ENCODE peak calls at places on chromosome 20, in six cellular contexts. One of them, this sample, is unnamed.
A peak's percentile ranks its signal among the peaks of the same experiment; 100 is the strongest.

GRCh38 chr20:38825901-38826625 is 20.6 kb downstream of the PPP1R16B start:
- DNase-seq in CD8-positive, alpha-beta T cell: no peak
- DNase-seq in tibial artery: no peak
- DNase-seq in pancreas: no peak
- DNase-seq in prostate gland: no peak
- DNase-seq in uterus: no peak
- DNase-seq in this sample: no peak

GRCh38 chr20:10511507-10512231 is 76.6 kb downstream of the SLX4IP start:
- DNase-seq in CD8-positive, alpha-beta T cell: peak; percentile 10
- DNase-seq in tibial artery: peak; percentile 93
- DNase-seq in pancreas: no peak
- DNase-seq in prostate gland: peak; percentile 77
- DNase-seq in uterus: peak; percentile 90
- DNase-seq in this sample: peak; percentile 78

GRCh38 chr20:53793783-53794383 is 200.2 kb upstream of the ZNF217 start:
- DNase-seq in CD8-positive, alpha-beta T cell: no peak
- DNase-seq in tibial artery: no peak
- DNase-seq in pancreas: no peak
- DNase-seq in prostate gland: peak; percentile 44
- DNase-seq in uterus: no peak
- DNase-seq in this sample: no peak

GRCh38 chr20:46328180-46328882 is 20.0 kb upstream of the CDH22 start:
- DNase-seq in CD8-positive, alpha-beta T cell: no peak
- DNase-seq in tibial artery: no peak
- DNase-seq in pancreas: no peak
- DNase-seq in prostate gland: no peak
- DNase-seq in uterus: no peak
- DNase-seq in this sample: no peak

GRCh38 chr20:33653218-33653899 is 8.8 kb upstream of the C20orf144 start:
- DNase-seq in CD8-positive, alpha-beta T cell: no peak
- DNase-seq in tibial artery: no peak
- DNase-seq in pancreas: peak; percentile 71
- DNase-seq in prostate gland: no peak
- DNase-seq in uterus: peak; percentile 69
- DNase-seq in this sample: peak; percentile 76

GRCh38 chr20:1033751-1034419 is 31.8 kb upstream of the RSPO4 start:
- DNase-seq in CD8-positive, alpha-beta T cell: no peak
- DNase-seq in tibial artery: no peak
- DNase-seq in pancreas: no peak
- DNase-seq in prostate gland: no peak
- DNase-seq in uterus: no peak
- DNase-seq in this sample: no peak

GRCh38 chr20:38649275-38649891 is 47.8 kb downstream of the ARHGAP40 start:
- DNase-seq in CD8-positive, alpha-beta T cell: no peak
- DNase-seq in tibial artery: no peak
- DNase-seq in pancreas: no peak
- DNase-seq in prostate gland: no peak
- DNase-seq in uterus: no peak
- DNase-seq in this sample: no peak

GRCh38 chr20:31704225-31705119 is 18.2 kb downstream of the BCL2L1 start:
- DNase-seq in CD8-positive, alpha-beta T cell: no peak
- DNase-seq in tibial artery: no peak
- DNase-seq in pancreas: no peak
- DNase-seq in prostate gland: peak; percentile 82
- DNase-seq in uterus: peak; percentile 34
- DNase-seq in this sample: peak; percentile 77

GRCh38 chr20:11266571-11266970 is 592.8 kb upstream of the JAG1 start:
- DNase-seq in CD8-positive, alpha-beta T cell: no peak
- DNase-seq in tibial artery: no peak
- DNase-seq in pancreas: no peak
- DNase-seq in prostate gland: no peak
- DNase-seq in uterus: no peak
- DNase-seq in this sample: no peak

GRCh38 chr20:62758226-62758912 is 37.9 kb upstream of the MRGBP start:
- DNase-seq in CD8-positive, alpha-beta T cell: no peak
- DNase-seq in tibial artery: no peak
- DNase-seq in pancreas: peak; percentile 23
- DNase-seq in prostate gland: no peak
- DNase-seq in uterus: no peak
- DNase-seq in this sample: peak; percentile 14

GRCh38 chr20:63362426-63363009 is 1.4 kb upstream of the CHRNA4 start:
- DNase-seq in CD8-positive, alpha-beta T cell: no peak
- DNase-seq in tibial artery: no peak
- DNase-seq in pancreas: peak; percentile 41
- DNase-seq in prostate gland: no peak
- DNase-seq in uterus: no peak
- DNase-seq in this sample: no peak

GRCh38 chr20:46455729-46456128 is 49.3 kb upstream of the ELMO2 start:
- DNase-seq in CD8-positive, alpha-beta T cell: no peak
- DNase-seq in tibial artery: no peak
- DNase-seq in pancreas: no peak
- DNase-seq in prostate gland: no peak
- DNase-seq in uterus: no peak
- DNase-seq in this sample: no peak

GRCh38 chr20:59743767-59744485 is 139.6 kb downstream of the PHACTR3 start:
- DNase-seq in CD8-positive, alpha-beta T cell: no peak
- DNase-seq in tibial artery: no peak
- DNase-seq in pancreas: no peak
- DNase-seq in prostate gland: no peak
- DNase-seq in uterus: no peak
- DNase-seq in this sample: peak; percentile 18

GRCh38 chr20:1872456-1873183 is 22.6 kb upstream of the SIRPA start:
- DNase-seq in CD8-positive, alpha-beta T cell: no peak
- DNase-seq in tibial artery: no peak
- DNase-seq in pancreas: no peak
- DNase-seq in prostate gland: no peak
- DNase-seq in uterus: no peak
- DNase-seq in this sample: no peak

GRCh38 chr20:35092524-35093244 is at the start of gene TRPC4AP:
- DNase-seq in CD8-positive, alpha-beta T cell: peak; percentile 77
- DNase-seq in tibial artery: peak; percentile 86
- DNase-seq in pancreas: peak; percentile 95
- DNase-seq in prostate gland: peak; percentile 81
- DNase-seq in uterus: peak; percentile 85
- DNase-seq in this sample: peak; percentile 93

GRCh38 chr20:32205502-32206382 is 1.8 kb downstream of the PLAGL2 start:
- DNase-seq in CD8-positive, alpha-beta T cell: no peak
- DNase-seq in tibial artery: no peak
- DNase-seq in pancreas: no peak
- DNase-seq in prostate gland: no peak
- DNase-seq in uterus: no peak
- DNase-seq in this sample: no peak

GRCh38 chr20:53247460-53248103 is 275.4 kb downstream of the TSHZ2 start:
- DNase-seq in CD8-positive, alpha-beta T cell: no peak
- DNase-seq in tibial artery: no peak
- DNase-seq in pancreas: no peak
- DNase-seq in prostate gland: no peak
- DNase-seq in uterus: no peak
- DNase-seq in this sample: no peak

GRCh38 chr20:8443464-8444072 is 311.5 kb downstream of the PLCB1 start:
- DNase-seq in CD8-positive, alpha-beta T cell: no peak
- DNase-seq in tibial artery: no peak
- DNase-seq in pancreas: no peak
- DNase-seq in prostate gland: no peak
- DNase-seq in uterus: no peak
- DNase-seq in this sample: no peak

GRCh38 chr20:48682529-48683385 is 145.0 kb downstream of the PREX1 start:
- DNase-seq in CD8-positive, alpha-beta T cell: no peak
- DNase-seq in tibial artery: peak; percentile 70
- DNase-seq in pancreas: peak; percentile 97
- DNase-seq in prostate gland: peak; percentile 80
- DNase-seq in uterus: peak; percentile 71
- DNase-seq in this sample: peak; percentile 88

GRCh38 chr20:35821807-35822242 is 50.0 kb downstream of the PHF20 start:
- DNase-seq in CD8-positive, alpha-beta T cell: no peak
- DNase-seq in tibial artery: no peak
- DNase-seq in pancreas: no peak
- DNase-seq in prostate gland: no peak
- DNase-seq in uterus: no peak
- DNase-seq in this sample: no peak

GRCh38 chr20:59150821-59151251 is 12.8 kb upstream of the ZNF831 start:
- DNase-seq in CD8-positive, alpha-beta T cell: no peak
- DNase-seq in tibial artery: no peak
- DNase-seq in pancreas: no peak
- DNase-seq in prostate gland: no peak
- DNase-seq in uterus: no peak
- DNase-seq in this sample: no peak

GRCh38 chr20:44495802-44496481 is 20.3 kb downstream of the TTPAL start:
- DNase-seq in CD8-positive, alpha-beta T cell: no peak
- DNase-seq in tibial artery: no peak
- DNase-seq in pancreas: no peak
- DNase-seq in prostate gland: no peak
- DNase-seq in uterus: peak; percentile 30
- DNase-seq in this sample: no peak

GRCh38 chr20:49210750-49211110 is 8.5 kb upstream of the DDX27 start:
- DNase-seq in CD8-positive, alpha-beta T cell: no peak
- DNase-seq in tibial artery: no peak
- DNase-seq in pancreas: no peak
- DNase-seq in prostate gland: no peak
- DNase-seq in uterus: no peak
- DNase-seq in this sample: no peak

GRCh38 chr20:63004607-63005211 is 2.1 kb downstream of the BHLHE23 start:
- DNase-seq in CD8-positive, alpha-beta T cell: no peak
- DNase-seq in tibial artery: no peak
- DNase-seq in pancreas: peak; percentile 51
- DNase-seq in prostate gland: no peak
- DNase-seq in uterus: no peak
- DNase-seq in this sample: no peak

GRCh38 chr20:25360631-25361286 is 29.9 kb downstream of the ABHD12 start:
- DNase-seq in CD8-positive, alpha-beta T cell: no peak
- DNase-seq in tibial artery: no peak
- DNase-seq in pancreas: no peak
- DNase-seq in prostate gland: peak; percentile 68
- DNase-seq in uterus: no peak
- DNase-seq in this sample: no peak
- H3K4me3 ChIP-seq in CD8-positive, alpha-beta T cell: no peak overlapping the region
- H3K4me3 ChIP-seq in tibial artery: no peak overlapping the region
- H3K4me3 ChIP-seq in pancreas: no peak overlapping the region
- H3K4me3 ChIP-seq in prostate gland: no peak overlapping the region
- H3K4me3 ChIP-seq in uterus: no peak overlapping the region
- H3K4me3 ChIP-seq in this sample: no peak overlapping the region

DNA sequence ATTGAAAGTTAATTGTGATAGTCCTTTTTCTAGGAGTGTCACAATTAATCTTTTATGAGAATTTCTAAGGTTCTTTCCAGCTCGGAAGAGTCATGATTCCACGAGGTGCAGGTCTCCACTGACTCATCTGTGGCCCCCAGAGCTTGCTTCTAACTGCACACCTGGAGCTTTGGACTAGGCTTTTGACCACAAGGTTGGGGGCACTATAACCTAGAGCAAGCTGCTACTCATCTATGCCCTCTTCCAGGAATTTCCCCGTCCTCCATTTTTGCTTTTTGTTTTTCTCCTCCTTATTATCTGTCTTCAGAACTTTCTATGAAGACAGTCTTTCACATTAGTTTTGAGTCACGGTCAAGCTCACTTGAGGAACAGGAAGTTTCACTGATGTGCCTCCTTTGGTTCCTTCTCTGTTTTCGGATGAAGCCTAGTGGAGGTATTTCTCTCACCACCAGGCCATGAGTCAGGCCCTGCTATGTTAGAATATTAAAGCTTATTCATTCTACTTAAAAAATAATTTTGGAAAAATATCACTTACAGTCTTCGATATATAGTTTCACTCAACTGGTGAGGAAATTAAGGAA is 119.2 kb upstream of the INSM1 start:
- DNase-seq in CD8-positive, alpha-beta T cell: no peak
- DNase-seq in tibial artery: no peak
- DNase-seq in pancreas: no peak
- DNase-seq in prostate gland: no peak
- DNase-seq in uterus: no peak
- DNase-seq in this sample: no peak
- H3K9me3 ChIP-seq in CD8-positive, alpha-beta T cell: no peaks in the 10 kb centered on the region
- H3K9me3 ChIP-seq in tibial artery: no peaks in the 10 kb centered on the region
- H3K9me3 ChIP-seq in pancreas: no peaks in the 10 kb centered on the region
- H3K9me3 ChIP-seq in prostate gland: no peaks in the 10 kb centered on the region
- H3K9me3 ChIP-seq in uterus: no peaks in the 10 kb centered on the region
- H3K9me3 ChIP-seq in this sample: no peaks in the 10 kb centered on the region

DNA sequence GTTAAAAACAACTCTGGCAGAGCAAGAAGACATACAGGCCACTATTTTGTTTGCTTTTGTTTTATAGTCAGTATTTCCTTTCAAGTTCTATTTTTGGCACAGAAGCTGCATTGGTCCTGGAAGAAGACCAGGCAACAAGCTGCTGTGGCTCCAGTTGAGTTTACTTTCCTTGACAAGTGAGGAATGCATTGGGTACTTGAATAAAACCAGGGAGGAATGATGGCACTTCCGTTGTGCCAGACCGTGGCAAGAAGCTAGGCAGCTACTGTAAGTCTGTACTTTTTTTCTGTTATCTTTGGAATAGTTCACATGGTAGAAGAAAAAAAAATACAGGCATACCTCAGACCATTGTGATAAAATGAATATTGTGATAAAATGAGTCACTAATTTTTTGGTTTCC is 66.3 kb downstream of the NCOA3 start:
- DNase-seq in CD8-positive, alpha-beta T cell: no peak
- DNase-seq in tibial artery: no peak
- DNase-seq in pancreas: no peak
- DNase-seq in prostate gland: peak; percentile 83
- DNase-seq in uterus: no peak
- DNase-seq in this sample: peak; percentile 46
- TF ChIP-seq CTCF in CD8-positive, alpha-beta T cell: no peak
- TF ChIP-seq CTCF in tibial artery: no peak
- TF ChIP-seq CTCF in pancreas: no peak
- TF ChIP-seq CTCF in prostate gland: no peak
- TF ChIP-seq CTCF in uterus: no peak
- TF ChIP-seq CTCF in this sample: no peak

GRCh38 chr20:57620274-57620990 is at the start of gene ZBP1:
- DNase-seq in CD8-positive, alpha-beta T cell: no peak
- DNase-seq in tibial artery: no peak
- DNase-seq in pancreas: no peak
- DNase-seq in prostate gland: peak; percentile 27
- DNase-seq in uterus: no peak
- DNase-seq in this sample: peak; percentile 77
- H3K4me3 ChIP-seq in CD8-positive, alpha-beta T cell: peak within 1 kb of the TSS; percentile 51
- H3K4me3 ChIP-seq in tibial artery: no peak within 1 kb of the TSS
- H3K4me3 ChIP-seq in pancreas: no peak within 1 kb of the TSS
- H3K4me3 ChIP-seq in prostate gland: no peak within 1 kb of the TSS
- H3K4me3 ChIP-seq in uterus: no peak within 1 kb of the TSS
- H3K4me3 ChIP-seq in this sample: no peak within 1 kb of the TSS

GRCh38 chr20:55947701-55948100 is 57.6 kb downstream of the CBLN4 start:
- DNase-seq in CD8-positive, alpha-beta T cell: no peak
- DNase-seq in tibial artery: no peak
- DNase-seq in pancreas: no peak
- DNase-seq in prostate gland: no peak
- DNase-seq in uterus: no peak
- DNase-seq in this sample: no peak
- H3K9me3 ChIP-seq in CD8-positive, alpha-beta T cell: no peaks in the 10 kb centered on the region
- H3K9me3 ChIP-seq in tibial artery: no peaks in the 10 kb centered on the region
- H3K9me3 ChIP-seq in pancreas: no peaks in the 10 kb centered on the region
- H3K9me3 ChIP-seq in prostate gland: no peaks in the 10 kb centered on the region
- H3K9me3 ChIP-seq in uterus: no peaks in the 10 kb centered on the region
- H3K9me3 ChIP-seq in this sample: no peaks in the 10 kb centered on the region

GRCh38 chr20:6599876-6600275 is 167.6 kb upstream of the BMP2 start:
- DNase-seq in CD8-positive, alpha-beta T cell: no peak
- DNase-seq in tibial artery: no peak
- DNase-seq in pancreas: no peak
- DNase-seq in prostate gland: no peak
- DNase-seq in uterus: no peak
- DNase-seq in this sample: no peak
- TF ChIP-seq CTCF in CD8-positive, alpha-beta T cell: no peak
- TF ChIP-seq CTCF in tibial artery: no peak
- TF ChIP-seq CTCF in pancreas: no peak
- TF ChIP-seq CTCF in prostate gland: no peak
- TF ChIP-seq CTCF in uterus: no peak
- TF ChIP-seq CTCF in this sample: no peak

This sample was measured in mucosa of descending colon.